ENCODE peak calls at places on chromosomes 12 and 14, in six cellular contexts. Z, Q, B, A, R and N are unnamed samples.

GRCh38 chr12:14840616-14841015 is 2.7 kb downstream of the ART4 start:
- DNase-seq in R (no peak), B (no peak), A (peak), Q (no peak), Z (no peak), N (no peak)

GRCh38 chr14:33790996-33791395 is 159.9 kb downstream of the EGLN3 start:
- DNase-seq in Q (no peak), B (no peak), R (no peak), A (no peak), Z (no peak), N (no peak)

GRCh38 chr14:50929506-50929905 is 14.8 kb downstream of the PYGL start:
- DNase-seq in B (no peak), A (no peak), R (no peak), Q (no peak), Z (no peak), N (no peak)

GRCh38 chr14:99286761-99287160 is 14.8 kb upstream of the BCL11B start:
- DNase-seq in Z (no peak), Q (no peak), B (no peak), A (no peak), R (no peak), N (no peak)

GRCh38 chr12:20404576-20405346 is 36.4 kb downstream of the PDE3A start:
- DNase-seq in R (no peak), A (no peak), Q (no peak), Z (no peak), B (peak), N (no peak)

GRCh38 chr12:121582583-121583333 is 1.9 kb upstream of the KDM2B start:
- DNase-seq in Q (no peak), A (peak), Z (no peak), B (no peak), R (no peak), N (no peak)

GRCh38 chr12:11798856-11799530 is 149.5 kb downstream of the ETV6 start:
- DNase-seq in R (no peak), A (peak), Q (no peak), Z (no peak), B (no peak), N (no peak)

GRCh38 chr12:49088190-49088931 is 6.2 kb downstream of the DHH start:
- DNase-seq in B (peak), R (peak), Q (no peak), Z (peak), A (peak), N (peak)

GRCh38 chr12:58655375-58655774 is 264.9 kb downstream of the LRIG3 start:
- DNase-seq in B (no peak), A (no peak), R (no peak), Q (no peak), Z (no peak), N (no peak)

GRCh38 chr12:132275110-132275531 is 54.3 kb downstream of the GALNT9 start:
- DNase-seq in R (peak), B (no peak), Q (no peak), Z (peak), A (peak), N (peak)

GRCh38 chr12:111529424-111530368 is 69.4 kb downstream of the ATXN2 start:
- DNase-seq in Q (peak), R (peak), Z (peak), B (peak), A (peak), N (peak)

GRCh38 chr12:57803317-57803893 is 15.1 kb downstream of the AVIL start:
- DNase-seq in Q (no peak), Z (peak), B (peak), R (peak), A (peak), N (peak)

GRCh38 chr14:77660754-77661153 is 44.3 kb upstream of the SPTLC2 start:
- DNase-seq in A (no peak), Q (no peak), B (no peak), Z (no peak), R (no peak), N (no peak)

GRCh38 chr14:89349196-89350008 is 67.6 kb downstream of the FOXN3 start:
- DNase-seq in Q (no peak), B (peak), Z (no peak), R (no peak), A (no peak), N (no peak)

GRCh38 chr12:102174117-102174516 is 23.5 kb downstream of the PMCH start:
- DNase-seq in B (no peak), R (no peak), Q (no peak), Z (no peak), A (no peak), N (no peak)

GRCh38 chr14:59882957-59883356 is 12.4 kb upstream of the RTN1 start:
- DNase-seq in B (no peak), R (peak), Z (no peak), A (no peak), Q (no peak), N (no peak)

GRCh38 chr12:97047361-97047760 is 140.3 kb downstream of the NEDD1 start:
- DNase-seq in A (no peak), R (no peak), Z (no peak), B (no peak), Q (no peak), N (no peak)

GRCh38 chr12:123937707-123938600 is 34.7 kb downstream of the CCDC92 start:
- DNase-seq in Z (no peak), A (no peak), B (no peak), Q (peak), R (no peak), N (no peak)

GRCh38 chr12:63915105-63915830 is 70.8 kb downstream of the SRGAP1 start:
- DNase-seq in A (no peak), Q (no peak), Z (peak), R (peak), B (no peak), N (no peak)

GRCh38 chr12:112973712-112974305 is 4.5 kb upstream of the OAS2 start:
- DNase-seq in R (no peak), B (no peak), A (no peak), Q (no peak), Z (no peak), N (no peak)

GRCh38 chr14:100839573-100840175 is 13.8 kb downstream of the MEG3 start:
- DNase-seq in B (no peak), R (no peak), A (no peak), Z (no peak), Q (no peak), N (no peak)

GRCh38 chr14:68879321-68879781 is 86.5 kb upstream of the ZFP36L1 start:
- DNase-seq in Z (no peak), R (no peak), Q (no peak), B (peak), A (no peak), N (no peak)

GRCh38 chr12:40971911-40972310 is 216.2 kb upstream of the PDZRN4 start:
- DNase-seq in Q (no peak), Z (no peak), B (no peak), A (no peak), R (no peak), N (no peak)

GRCh38 chr12:40559865-40560264 is 132.4 kb upstream of the CNTN1 start:
- DNase-seq in A (no peak), B (no peak), Q (no peak), R (no peak), Z (no peak), N (no peak)

GRCh38 chr14:95722525-95723190 is 8.7 kb upstream of the TCL1A start:
- DNase-seq in A (no peak), R (no peak), Z (no peak), Q (no peak), B (no peak), N (no peak)

GRCh38 chr14:74988131-74988530 is 14.6 kb upstream of the EIF2B2 start:
- DNase-seq in Q (no peak), B (no peak), Z (peak), A (no peak), R (peak), N (peak)

GRCh38 chr14:23349156-23349845 is 3.4 kb downstream of the SLC22A17 start:
- DNase-seq in A (no peak), R (no peak), Q (no peak), B (no peak), Z (no peak), N (no peak)

GRCh38 chr12:123645851-123646250 is 12.2 kb downstream of the GTF2H3 start:
- DNase-seq in A (no peak), B (no peak), Z (no peak), Q (no peak), R (no peak), N (no peak)

DNA sequence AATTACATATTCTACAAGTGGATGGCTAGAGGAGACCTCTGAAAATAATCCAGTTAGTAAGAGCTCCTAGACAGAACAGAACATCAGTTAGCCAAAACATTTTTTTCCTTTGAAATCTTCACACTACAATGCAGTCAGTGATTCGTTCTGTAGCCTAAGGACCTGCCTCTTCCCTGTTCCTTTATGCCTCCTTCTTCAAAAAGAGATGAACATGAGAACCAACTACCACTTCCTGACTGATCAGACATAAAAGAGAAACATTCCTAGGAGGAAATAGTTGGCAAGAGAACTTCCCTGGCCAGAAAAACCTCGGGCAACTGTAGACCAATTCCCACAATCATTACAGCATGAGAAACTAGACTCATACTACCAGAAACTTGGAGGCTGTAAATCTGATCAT is 29.4 kb downstream of the ITPR2 start:
- DNase-seq in Q (no peak), B (no peak), Z (no peak), R (no peak), A (no peak), N (no peak)
- TF ChIP-seq POLR2A in Q (no peak), B (no peak), Z (no peak), R (no peak), A (no peak), N (no peak)

GRCh38 chr12:30427555-30427954 is 268.1 kb downstream of the IPO8 start:
- DNase-seq in B (no peak), Q (no peak), R (no peak), Z (no peak), A (no peak), N (no peak)
- TF ChIP-seq POLR2A in B (no peak), Q (no peak), R (no peak), Z (no peak), A (no peak), N (no peak)

DNA sequence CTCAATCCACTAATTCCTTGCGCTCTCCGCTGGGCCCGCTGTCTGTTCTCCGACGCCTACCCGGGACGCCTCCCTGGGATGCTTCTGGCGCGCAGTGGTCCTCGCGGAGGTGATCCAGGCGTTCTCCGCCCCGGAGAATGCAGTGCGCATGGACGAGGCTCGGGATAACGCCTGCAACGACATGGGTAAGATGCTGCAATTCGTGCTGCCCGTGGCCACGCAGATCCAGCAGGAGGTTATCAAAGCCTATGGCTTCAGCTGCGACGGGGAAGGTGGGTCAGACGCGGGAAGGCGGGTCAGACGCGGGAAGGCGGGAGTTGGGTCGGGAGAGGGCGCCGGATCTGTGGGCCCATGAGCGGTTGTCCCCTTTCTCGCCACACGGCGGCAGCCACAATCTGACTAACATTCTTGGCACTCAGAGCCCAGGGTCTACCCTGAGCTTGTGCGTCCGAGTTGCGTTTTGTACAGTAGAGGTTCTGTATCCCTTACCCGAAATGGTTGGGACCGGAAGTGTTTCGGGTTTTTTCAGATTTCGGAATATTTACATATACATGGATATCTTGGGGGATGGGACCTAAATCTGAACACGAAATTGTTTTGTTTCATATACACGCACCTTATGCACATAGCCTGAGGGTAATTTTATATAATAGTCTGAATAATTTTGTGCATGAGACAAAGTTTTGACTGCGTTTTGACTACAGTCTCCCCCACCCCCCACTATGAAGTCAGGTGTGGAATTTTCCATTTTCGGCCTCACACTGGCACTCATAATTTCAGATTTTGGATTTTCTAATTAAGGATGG is 762 bp downstream of the C12orf57 start:
- DNase-seq in R (peak), B (peak), Q (peak), A (peak), Z (peak), N (peak)
- TF ChIP-seq POLR2A in R (no peak), B (no peak), Q (no peak), A (no peak), Z (no peak), N (peak)

DNA sequence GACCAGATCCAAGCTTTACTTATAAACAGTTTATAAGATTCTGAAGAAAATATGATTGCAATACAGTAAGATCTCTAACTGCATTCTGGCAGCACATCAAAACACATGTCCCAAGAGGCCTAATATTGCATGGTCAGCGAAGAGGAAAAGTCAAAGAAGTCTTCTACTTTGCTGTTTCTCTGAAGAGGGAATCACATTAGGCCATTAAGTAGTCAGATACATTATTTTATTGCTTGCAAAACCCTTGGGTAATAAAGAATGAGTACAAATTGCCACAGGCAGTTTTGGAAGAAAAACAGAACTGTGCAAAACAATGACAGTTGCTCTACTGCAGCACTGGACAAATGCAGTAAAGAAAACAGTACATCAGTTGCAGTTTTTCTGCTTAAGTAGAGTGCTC is 211.9 kb downstream of the MED13L start:
- DNase-seq in A (no peak), Q (no peak), B (no peak), Z (no peak), R (no peak), N (no peak)
- TF ChIP-seq POLR2A in A (no peak), Q (no peak), B (no peak), Z (no peak), R (no peak), N (no peak)

GRCh38 chr14:37223947-37224474 is 26.3 kb downstream of the MIPOL1 start:
- DNase-seq in Q (no peak), R (no peak), B (no peak), Z (no peak), A (no peak), N (no peak)

GRCh38 chr14:37215345-37215744 is 17.6 kb downstream of the MIPOL1 start:
- DNase-seq in A (no peak), Q (no peak), Z (no peak), R (no peak), B (no peak), N (no peak)

DNA sequence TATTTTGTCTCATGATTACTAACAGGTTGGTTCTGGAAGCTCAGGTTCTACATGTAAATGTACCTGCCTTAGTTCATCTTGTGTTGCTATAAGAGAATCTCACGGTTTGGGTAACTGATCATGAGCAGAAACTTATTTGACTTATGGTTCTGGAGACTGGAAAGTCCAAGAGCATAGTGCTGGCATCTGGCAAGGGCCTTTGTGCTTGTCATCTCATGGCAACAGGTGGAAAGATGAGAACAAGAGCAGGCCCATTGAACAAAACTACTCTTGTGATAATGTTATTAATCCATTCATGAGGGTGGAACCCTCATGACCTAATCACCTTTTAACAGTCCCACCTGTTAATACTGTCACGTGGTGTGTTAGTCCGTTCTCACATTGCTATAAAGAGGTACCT is 23.3 kb downstream of the MIPOL1 start:
- DNase-seq in B (no peak), R (no peak), Z (no peak), Q (no peak), A (no peak), N (no peak)
- TF ChIP-seq POLR2A in B (no peak), R (no peak), Z (no peak), Q (no peak), A (no peak), N (no peak)

DNA sequence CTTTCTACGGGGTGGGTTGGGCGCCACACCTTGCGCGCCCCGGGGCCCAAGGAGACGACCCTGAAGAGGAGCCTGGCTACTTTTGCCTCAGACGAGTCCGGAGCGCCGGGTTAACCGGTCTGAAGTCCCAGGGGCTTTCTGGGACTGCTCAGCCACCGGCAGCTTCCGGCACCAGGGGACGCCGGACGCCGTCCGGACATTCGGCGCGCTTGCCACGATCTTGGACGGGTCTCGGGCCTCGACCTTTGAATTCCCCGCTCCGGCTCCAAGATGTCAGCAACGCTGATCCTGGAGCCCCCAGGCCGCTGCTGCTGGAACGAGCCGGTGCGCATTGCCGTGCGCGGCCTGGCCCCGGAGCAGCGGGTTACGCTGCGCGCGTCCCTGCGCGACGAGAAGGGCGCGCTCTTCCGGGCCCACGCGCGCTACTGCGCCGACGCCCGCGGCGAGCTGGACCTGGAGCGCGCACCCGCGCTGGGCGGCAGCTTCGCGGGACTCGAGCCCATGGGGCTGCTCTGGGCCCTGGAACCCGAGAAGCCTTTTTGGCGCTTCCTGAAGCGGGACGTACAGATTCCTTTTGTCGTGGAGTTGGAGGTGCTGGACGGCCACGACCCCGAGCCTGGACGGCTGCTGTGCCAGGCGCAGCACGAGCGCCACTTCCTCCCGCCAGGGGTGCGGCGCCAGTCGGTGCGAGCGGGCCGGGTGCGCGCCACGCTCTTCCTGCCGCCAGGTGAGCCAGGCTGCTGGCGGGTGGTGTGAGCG is at the start of gene ACOT4:
- DNase-seq in A (no peak), Z (peak), Q (peak), R (no peak), B (peak), N (no peak)
- TF ChIP-seq POLR2A in A (no peak), Z (peak), Q (no peak), R (no peak), B (peak), N (no peak)

GRCh38 chr12:94284859-94285258 is 136.5 kb downstream of the PLXNC1 start:
- DNase-seq in Z (no peak), Q (no peak), A (no peak), R (no peak), B (no peak), N (no peak)
- TF ChIP-seq POLR2A in Z (no peak), Q (no peak), A (no peak), R (no peak), B (no peak), N (no peak)

GRCh38 chr12:65741662-65742480 is 82.4 kb upstream of the HMGA2 start:
- DNase-seq in A (peak), Z (peak), Q (peak), R (no peak), B (peak), N (peak)

GRCh38 chr12:65742481-65742971 is 81.8 kb upstream of the HMGA2 start:
- DNase-seq in R (no peak), Q (no peak), A (no peak), B (no peak), Z (no peak), N (no peak)

GRCh38 chr12:65740506-65740872 is 83.8 kb upstream of the HMGA2 start:
- DNase-seq in A (no peak), Z (no peak), Q (no peak), B (no peak), R (no peak), N (no peak)

GRCh38 chr12:65739606-65740005 is 84.7 kb upstream of the HMGA2 start:
- DNase-seq in B (no peak), R (no peak), A (no peak), Z (no peak), Q (no peak), N (no peak)

GRCh38 chr12:65740873-65741600 is 83.2 kb upstream of the HMGA2 start:
- DNase-seq in B (peak), Z (peak), R (no peak), A (peak), Q (peak), N (peak)
- TF ChIP-seq POLR2A in B (no peak), Z (peak), R (no peak), A (no peak), Q (no peak), N (no peak)